ENCODE peak calls at places on chromosomes 4 and X, in ten cellular contexts. One of them, this sample, is unnamed.

GRCh38 chr4:155999743-156000142 is 46.1 kb upstream of the CTSO start:
- DNase-seq in A549: no peak
- DNase-seq in activated T-cell treated with anti-CD3 and anti-CD28 coated beads, Interleukin-2, amount 50 U/mL, for 48 hours: no peak
- DNase-seq in hepatocyte: peak; percentile 28
- DNase-seq in activated CD4-positive, alpha-beta T cell treated with anti-CD3 and anti-CD28 coated beads, Interleukin-2, amount 50 U/mL, for 48 hours: no peak
- DNase-seq in iPS-NIHi11: peak; percentile 66
- DNase-seq in CD4-positive, alpha-beta memory T cell: no peak
- DNase-seq in activated CD8-positive, alpha-beta memory T cell treated with anti-CD3 and anti-CD28 coated beads for 1 hour: no peak
- DNase-seq in T-helper 9 cell: no peak
- DNase-seq in HepG2: no peak
- DNase-seq in this sample: no peak

GRCh38 chr4:110514889-110515479 is 39.0 kb downstream of the ENPEP start:
- DNase-seq in HepG2: peak; percentile 30
- DNase-seq in activated CD4-positive, alpha-beta T cell treated with anti-CD3 and anti-CD28 coated beads, Interleukin-2, amount 50 U/mL, for 48 hours: no peak
- DNase-seq in A549: no peak
- DNase-seq in T-helper 9 cell: no peak
- DNase-seq in activated T-cell treated with anti-CD3 and anti-CD28 coated beads, Interleukin-2, amount 50 U/mL, for 48 hours: no peak
- DNase-seq in hepatocyte: peak; percentile 39
- DNase-seq in CD4-positive, alpha-beta memory T cell: peak; percentile 49
- DNase-seq in activated CD8-positive, alpha-beta memory T cell treated with anti-CD3 and anti-CD28 coated beads for 1 hour: no peak
- DNase-seq in iPS-NIHi11: peak; percentile 13
- DNase-seq in this sample: peak; percentile 31

GRCh38 chr4:8681391-8681790 is 88.8 kb downstream of the CPZ start:
- DNase-seq in activated CD4-positive, alpha-beta T cell treated with anti-CD3 and anti-CD28 coated beads, Interleukin-2, amount 50 U/mL, for 48 hours: no peak
- DNase-seq in activated T-cell treated with anti-CD3 and anti-CD28 coated beads, Interleukin-2, amount 50 U/mL, for 48 hours: no peak
- DNase-seq in A549: no peak
- DNase-seq in hepatocyte: no peak
- DNase-seq in CD4-positive, alpha-beta memory T cell: no peak
- DNase-seq in activated CD8-positive, alpha-beta memory T cell treated with anti-CD3 and anti-CD28 coated beads for 1 hour: no peak
- DNase-seq in iPS-NIHi11: no peak
- DNase-seq in HepG2: no peak
- DNase-seq in T-helper 9 cell: no peak
- DNase-seq in this sample: no peak

GRCh38 chr4:98293089-98293887 is 32.1 kb downstream of the RAP1GDS1 start:
- DNase-seq in CD4-positive, alpha-beta memory T cell: no peak
- DNase-seq in activated CD4-positive, alpha-beta T cell treated with anti-CD3 and anti-CD28 coated beads, Interleukin-2, amount 50 U/mL, for 48 hours: peak; percentile 51
- DNase-seq in HepG2: no peak
- DNase-seq in hepatocyte: no peak
- DNase-seq in iPS-NIHi11: no peak
- DNase-seq in activated T-cell treated with anti-CD3 and anti-CD28 coated beads, Interleukin-2, amount 50 U/mL, for 48 hours: peak; percentile 39
- DNase-seq in A549: no peak
- DNase-seq in activated CD8-positive, alpha-beta memory T cell treated with anti-CD3 and anti-CD28 coated beads for 1 hour: no peak
- DNase-seq in T-helper 9 cell: no peak
- DNase-seq in this sample: no peak

GRCh38 chrX:86806786-86807185 is 658.5 kb downstream of the DACH2 start:
- DNase-seq in activated T-cell treated with anti-CD3 and anti-CD28 coated beads, Interleukin-2, amount 50 U/mL, for 48 hours: no peak
- DNase-seq in activated CD4-positive, alpha-beta T cell treated with anti-CD3 and anti-CD28 coated beads, Interleukin-2, amount 50 U/mL, for 48 hours: no peak
- DNase-seq in A549: no peak
- DNase-seq in iPS-NIHi11: peak; percentile 21
- DNase-seq in HepG2: peak; percentile 6
- DNase-seq in hepatocyte: peak; percentile 21
- DNase-seq in activated CD8-positive, alpha-beta memory T cell treated with anti-CD3 and anti-CD28 coated beads for 1 hour: no peak
- DNase-seq in T-helper 9 cell: no peak
- DNase-seq in CD4-positive, alpha-beta memory T cell: no peak
- DNase-seq in this sample: no peak

GRCh38 chr4:7721984-7722551 is 217.6 kb downstream of the AFAP1 start:
- DNase-seq in A549: no peak
- DNase-seq in T-helper 9 cell: no peak
- DNase-seq in activated CD4-positive, alpha-beta T cell treated with anti-CD3 and anti-CD28 coated beads, Interleukin-2, amount 50 U/mL, for 48 hours: no peak
- DNase-seq in HepG2: no peak
- DNase-seq in CD4-positive, alpha-beta memory T cell: no peak
- DNase-seq in activated CD8-positive, alpha-beta memory T cell treated with anti-CD3 and anti-CD28 coated beads for 1 hour: no peak
- DNase-seq in activated T-cell treated with anti-CD3 and anti-CD28 coated beads, Interleukin-2, amount 50 U/mL, for 48 hours: peak; percentile 24
- DNase-seq in hepatocyte: no peak
- DNase-seq in iPS-NIHi11: no peak
- DNase-seq in this sample: no peak

GRCh38 chrX:66622209-66622608 is 16.7 kb downstream of the EDA2R start:
- DNase-seq in activated CD4-positive, alpha-beta T cell treated with anti-CD3 and anti-CD28 coated beads, Interleukin-2, amount 50 U/mL, for 48 hours: no peak
- DNase-seq in activated CD8-positive, alpha-beta memory T cell treated with anti-CD3 and anti-CD28 coated beads for 1 hour: no peak
- DNase-seq in hepatocyte: no peak
- DNase-seq in T-helper 9 cell: no peak
- DNase-seq in HepG2: no peak
- DNase-seq in iPS-NIHi11: no peak
- DNase-seq in A549: no peak
- DNase-seq in CD4-positive, alpha-beta memory T cell: no peak
- DNase-seq in activated T-cell treated with anti-CD3 and anti-CD28 coated beads, Interleukin-2, amount 50 U/mL, for 48 hours: no peak
- DNase-seq in this sample: no peak

GRCh38 chr4:74444891-74445642 is at the start of gene AREG:
- DNase-seq in CD4-positive, alpha-beta memory T cell: peak; percentile 92
- DNase-seq in activated CD4-positive, alpha-beta T cell treated with anti-CD3 and anti-CD28 coated beads, Interleukin-2, amount 50 U/mL, for 48 hours: peak; percentile 85
- DNase-seq in hepatocyte: peak; percentile 91
- DNase-seq in iPS-NIHi11: peak; percentile 89
- DNase-seq in HepG2: peak; percentile 15
- DNase-seq in A549: peak; percentile 60
- DNase-seq in activated CD8-positive, alpha-beta memory T cell treated with anti-CD3 and anti-CD28 coated beads for 1 hour: peak; percentile 86
- DNase-seq in T-helper 9 cell: peak; percentile 76
- DNase-seq in activated T-cell treated with anti-CD3 and anti-CD28 coated beads, Interleukin-2, amount 50 U/mL, for 48 hours: peak; percentile 87
- DNase-seq in this sample: peak; percentile 90

GRCh38 chr4:76272582-76272981 is 21.1 kb downstream of the FAM47E start:
- DNase-seq in activated CD8-positive, alpha-beta memory T cell treated with anti-CD3 and anti-CD28 coated beads for 1 hour: no peak
- DNase-seq in activated T-cell treated with anti-CD3 and anti-CD28 coated beads, Interleukin-2, amount 50 U/mL, for 48 hours: no peak
- DNase-seq in iPS-NIHi11: no peak
- DNase-seq in activated CD4-positive, alpha-beta T cell treated with anti-CD3 and anti-CD28 coated beads, Interleukin-2, amount 50 U/mL, for 48 hours: no peak
- DNase-seq in hepatocyte: no peak
- DNase-seq in HepG2: no peak
- DNase-seq in T-helper 9 cell: no peak
- DNase-seq in CD4-positive, alpha-beta memory T cell: no peak
- DNase-seq in A549: no peak
- DNase-seq in this sample: no peak

GRCh38 chr4:116453127-116453526 is 632.2 kb downstream of the TRAM1L1 start:
- DNase-seq in activated CD4-positive, alpha-beta T cell treated with anti-CD3 and anti-CD28 coated beads, Interleukin-2, amount 50 U/mL, for 48 hours: no peak
- DNase-seq in hepatocyte: no peak
- DNase-seq in A549: no peak
- DNase-seq in activated T-cell treated with anti-CD3 and anti-CD28 coated beads, Interleukin-2, amount 50 U/mL, for 48 hours: no peak
- DNase-seq in activated CD8-positive, alpha-beta memory T cell treated with anti-CD3 and anti-CD28 coated beads for 1 hour: no peak
- DNase-seq in CD4-positive, alpha-beta memory T cell: no peak
- DNase-seq in T-helper 9 cell: no peak
- DNase-seq in iPS-NIHi11: no peak
- DNase-seq in HepG2: no peak
- DNase-seq in this sample: no peak

GRCh38 chr4:145956288-145956890 is 17.8 kb upstream of the ZNF827 start:
- DNase-seq in A549: no peak
- DNase-seq in activated CD4-positive, alpha-beta T cell treated with anti-CD3 and anti-CD28 coated beads, Interleukin-2, amount 50 U/mL, for 48 hours: peak; percentile 43
- DNase-seq in T-helper 9 cell: peak; percentile 5
- DNase-seq in activated T-cell treated with anti-CD3 and anti-CD28 coated beads, Interleukin-2, amount 50 U/mL, for 48 hours: peak; percentile 35
- DNase-seq in CD4-positive, alpha-beta memory T cell: peak; percentile 35
- DNase-seq in HepG2: peak; percentile 40
- DNase-seq in hepatocyte: peak; percentile 64
- DNase-seq in activated CD8-positive, alpha-beta memory T cell treated with anti-CD3 and anti-CD28 coated beads for 1 hour: no peak
- DNase-seq in iPS-NIHi11: peak; percentile 73
- DNase-seq in this sample: peak; percentile 13

GRCh38 chrX:124266325-124267087 is 66.0 kb upstream of the TEX13D start:
- DNase-seq in CD4-positive, alpha-beta memory T cell: no peak
- DNase-seq in activated CD4-positive, alpha-beta T cell treated with anti-CD3 and anti-CD28 coated beads, Interleukin-2, amount 50 U/mL, for 48 hours: no peak
- DNase-seq in activated CD8-positive, alpha-beta memory T cell treated with anti-CD3 and anti-CD28 coated beads for 1 hour: no peak
- DNase-seq in activated T-cell treated with anti-CD3 and anti-CD28 coated beads, Interleukin-2, amount 50 U/mL, for 48 hours: no peak
- DNase-seq in hepatocyte: no peak
- DNase-seq in iPS-NIHi11: no peak
- DNase-seq in HepG2: no peak
- DNase-seq in T-helper 9 cell: no peak
- DNase-seq in A549: no peak
- DNase-seq in this sample: peak; percentile 25

GRCh38 chrX:64842492-64842891 is 133.8 kb downstream of the ZC4H2 start:
- DNase-seq in HepG2: no peak
- DNase-seq in T-helper 9 cell: no peak
- DNase-seq in CD4-positive, alpha-beta memory T cell: peak; percentile 11
- DNase-seq in activated CD4-positive, alpha-beta T cell treated with anti-CD3 and anti-CD28 coated beads, Interleukin-2, amount 50 U/mL, for 48 hours: no peak
- DNase-seq in activated T-cell treated with anti-CD3 and anti-CD28 coated beads, Interleukin-2, amount 50 U/mL, for 48 hours: peak; percentile 36
- DNase-seq in activated CD8-positive, alpha-beta memory T cell treated with anti-CD3 and anti-CD28 coated beads for 1 hour: no peak
- DNase-seq in A549: no peak
- DNase-seq in iPS-NIHi11: no peak
- DNase-seq in hepatocyte: no peak
- DNase-seq in this sample: no peak

GRCh38 chrX:103585421-103586313 is at the start of gene TCEAL4:
- DNase-seq in activated CD8-positive, alpha-beta memory T cell treated with anti-CD3 and anti-CD28 coated beads for 1 hour: no peak
- DNase-seq in activated T-cell treated with anti-CD3 and anti-CD28 coated beads, Interleukin-2, amount 50 U/mL, for 48 hours: peak; percentile 61
- DNase-seq in HepG2: no peak
- DNase-seq in iPS-NIHi11: peak; percentile 74
- DNase-seq in T-helper 9 cell: peak; percentile 15
- DNase-seq in activated CD4-positive, alpha-beta T cell treated with anti-CD3 and anti-CD28 coated beads, Interleukin-2, amount 50 U/mL, for 48 hours: peak; percentile 56
- DNase-seq in CD4-positive, alpha-beta memory T cell: no peak
- DNase-seq in A549: peak; percentile 54
- DNase-seq in hepatocyte: peak; percentile 74
- DNase-seq in this sample: peak; percentile 11

GRCh38 chrX:20144491-20144890 is 2.9 kb upstream of the EIF1AX start:
- DNase-seq in T-helper 9 cell: no peak
- DNase-seq in activated CD4-positive, alpha-beta T cell treated with anti-CD3 and anti-CD28 coated beads, Interleukin-2, amount 50 U/mL, for 48 hours: no peak
- DNase-seq in activated CD8-positive, alpha-beta memory T cell treated with anti-CD3 and anti-CD28 coated beads for 1 hour: no peak
- DNase-seq in A549: no peak
- DNase-seq in HepG2: no peak
- DNase-seq in iPS-NIHi11: no peak
- DNase-seq in hepatocyte: no peak
- DNase-seq in activated T-cell treated with anti-CD3 and anti-CD28 coated beads, Interleukin-2, amount 50 U/mL, for 48 hours: no peak
- DNase-seq in CD4-positive, alpha-beta memory T cell: no peak
- DNase-seq in this sample: no peak

GRCh38 chr4:37667197-37668100 is 18.7 kb downstream of the RELL1 start:
- DNase-seq in activated CD4-positive, alpha-beta T cell treated with anti-CD3 and anti-CD28 coated beads, Interleukin-2, amount 50 U/mL, for 48 hours: no peak
- DNase-seq in HepG2: no peak
- DNase-seq in A549: no peak
- DNase-seq in CD4-positive, alpha-beta memory T cell: no peak
- DNase-seq in hepatocyte: no peak
- DNase-seq in T-helper 9 cell: no peak
- DNase-seq in activated CD8-positive, alpha-beta memory T cell treated with anti-CD3 and anti-CD28 coated beads for 1 hour: no peak
- DNase-seq in iPS-NIHi11: no peak
- DNase-seq in activated T-cell treated with anti-CD3 and anti-CD28 coated beads, Interleukin-2, amount 50 U/mL, for 48 hours: no peak
- DNase-seq in this sample: no peak

GRCh38 chrX:130594453-130594916 is 192.7 kb downstream of the RBMX2 start:
- DNase-seq in CD4-positive, alpha-beta memory T cell: no peak
- DNase-seq in A549: no peak
- DNase-seq in activated CD8-positive, alpha-beta memory T cell treated with anti-CD3 and anti-CD28 coated beads for 1 hour: no peak
- DNase-seq in activated T-cell treated with anti-CD3 and anti-CD28 coated beads, Interleukin-2, amount 50 U/mL, for 48 hours: no peak
- DNase-seq in activated CD4-positive, alpha-beta T cell treated with anti-CD3 and anti-CD28 coated beads, Interleukin-2, amount 50 U/mL, for 48 hours: no peak
- DNase-seq in T-helper 9 cell: no peak
- DNase-seq in iPS-NIHi11: no peak
- DNase-seq in hepatocyte: peak; percentile 12
- DNase-seq in HepG2: no peak
- DNase-seq in this sample: no peak

GRCh38 chr4:140863187-140863586 is 107.0 kb upstream of the TBC1D9 start:
- DNase-seq in activated T-cell treated with anti-CD3 and anti-CD28 coated beads, Interleukin-2, amount 50 U/mL, for 48 hours: no peak
- DNase-seq in activated CD4-positive, alpha-beta T cell treated with anti-CD3 and anti-CD28 coated beads, Interleukin-2, amount 50 U/mL, for 48 hours: no peak
- DNase-seq in hepatocyte: no peak
- DNase-seq in iPS-NIHi11: no peak
- DNase-seq in activated CD8-positive, alpha-beta memory T cell treated with anti-CD3 and anti-CD28 coated beads for 1 hour: no peak
- DNase-seq in HepG2: no peak
- DNase-seq in CD4-positive, alpha-beta memory T cell: no peak
- DNase-seq in T-helper 9 cell: no peak
- DNase-seq in A549: no peak
- DNase-seq in this sample: no peak

GRCh38 chr4:52199574-52200338 is 148.7 kb downstream of the SPATA18 start:
- DNase-seq in T-helper 9 cell: no peak
- DNase-seq in iPS-NIHi11: no peak
- DNase-seq in CD4-positive, alpha-beta memory T cell: no peak
- DNase-seq in activated CD8-positive, alpha-beta memory T cell treated with anti-CD3 and anti-CD28 coated beads for 1 hour: no peak
- DNase-seq in A549: peak; percentile 14
- DNase-seq in activated T-cell treated with anti-CD3 and anti-CD28 coated beads, Interleukin-2, amount 50 U/mL, for 48 hours: no peak
- DNase-seq in HepG2: peak; percentile 10
- DNase-seq in hepatocyte: no peak
- DNase-seq in activated CD4-positive, alpha-beta T cell treated with anti-CD3 and anti-CD28 coated beads, Interleukin-2, amount 50 U/mL, for 48 hours: no peak
- DNase-seq in this sample: no peak

GRCh38 chrX:68992998-68993397 is 164.2 kb downstream of the EFNB1 start:
- DNase-seq in activated T-cell treated with anti-CD3 and anti-CD28 coated beads, Interleukin-2, amount 50 U/mL, for 48 hours: no peak
- DNase-seq in activated CD8-positive, alpha-beta memory T cell treated with anti-CD3 and anti-CD28 coated beads for 1 hour: no peak
- DNase-seq in T-helper 9 cell: no peak
- DNase-seq in hepatocyte: no peak
- DNase-seq in A549: no peak
- DNase-seq in iPS-NIHi11: no peak
- DNase-seq in HepG2: no peak
- DNase-seq in CD4-positive, alpha-beta memory T cell: no peak
- DNase-seq in activated CD4-positive, alpha-beta T cell treated with anti-CD3 and anti-CD28 coated beads, Interleukin-2, amount 50 U/mL, for 48 hours: no peak
- DNase-seq in this sample: no peak

GRCh38 chr4:171651071-171651470 is 162.1 kb upstream of the GALNTL6 start:
- DNase-seq in CD4-positive, alpha-beta memory T cell: no peak
- DNase-seq in activated T-cell treated with anti-CD3 and anti-CD28 coated beads, Interleukin-2, amount 50 U/mL, for 48 hours: no peak
- DNase-seq in iPS-NIHi11: no peak
- DNase-seq in T-helper 9 cell: no peak
- DNase-seq in A549: no peak
- DNase-seq in activated CD4-positive, alpha-beta T cell treated with anti-CD3 and anti-CD28 coated beads, Interleukin-2, amount 50 U/mL, for 48 hours: no peak
- DNase-seq in hepatocyte: no peak
- DNase-seq in HepG2: no peak
- DNase-seq in activated CD8-positive, alpha-beta memory T cell treated with anti-CD3 and anti-CD28 coated beads for 1 hour: no peak
- DNase-seq in this sample: no peak

GRCh38 chr4:19807505-19807904 is 444.2 kb upstream of the SLIT2 start:
- DNase-seq in T-helper 9 cell: no peak
- DNase-seq in HepG2: no peak
- DNase-seq in A549: no peak
- DNase-seq in activated CD4-positive, alpha-beta T cell treated with anti-CD3 and anti-CD28 coated beads, Interleukin-2, amount 50 U/mL, for 48 hours: no peak
- DNase-seq in hepatocyte: peak; percentile 11
- DNase-seq in activated CD8-positive, alpha-beta memory T cell treated with anti-CD3 and anti-CD28 coated beads for 1 hour: no peak
- DNase-seq in iPS-NIHi11: peak; percentile 10
- DNase-seq in CD4-positive, alpha-beta memory T cell: no peak
- DNase-seq in activated T-cell treated with anti-CD3 and anti-CD28 coated beads, Interleukin-2, amount 50 U/mL, for 48 hours: no peak
- DNase-seq in this sample: no peak

GRCh38 chrX:69034451-69034850 is 130.8 kb downstream of the PJA1 start:
- DNase-seq in activated CD4-positive, alpha-beta T cell treated with anti-CD3 and anti-CD28 coated beads, Interleukin-2, amount 50 U/mL, for 48 hours: no peak
- DNase-seq in CD4-positive, alpha-beta memory T cell: no peak
- DNase-seq in iPS-NIHi11: no peak
- DNase-seq in hepatocyte: no peak
- DNase-seq in activated CD8-positive, alpha-beta memory T cell treated with anti-CD3 and anti-CD28 coated beads for 1 hour: no peak
- DNase-seq in A549: no peak
- DNase-seq in activated T-cell treated with anti-CD3 and anti-CD28 coated beads, Interleukin-2, amount 50 U/mL, for 48 hours: no peak
- DNase-seq in T-helper 9 cell: no peak
- DNase-seq in HepG2: no peak
- DNase-seq in this sample: no peak

GRCh38 chrX:77009691-77010090 is 437.5 kb upstream of the FGF16 start:
- DNase-seq in A549: no peak
- DNase-seq in activated CD4-positive, alpha-beta T cell treated with anti-CD3 and anti-CD28 coated beads, Interleukin-2, amount 50 U/mL, for 48 hours: no peak
- DNase-seq in activated T-cell treated with anti-CD3 and anti-CD28 coated beads, Interleukin-2, amount 50 U/mL, for 48 hours: no peak
- DNase-seq in T-helper 9 cell: no peak
- DNase-seq in hepatocyte: peak; percentile 13
- DNase-seq in HepG2: no peak
- DNase-seq in activated CD8-positive, alpha-beta memory T cell treated with anti-CD3 and anti-CD28 coated beads for 1 hour: no peak
- DNase-seq in iPS-NIHi11: peak; percentile 8
- DNase-seq in CD4-positive, alpha-beta memory T cell: no peak
- DNase-seq in this sample: no peak

GRCh38 chr4:87274327-87274726 is 48.4 kb downstream of the HSD17B13 start:
- DNase-seq in activated CD8-positive, alpha-beta memory T cell treated with anti-CD3 and anti-CD28 coated beads for 1 hour: no peak
- DNase-seq in CD4-positive, alpha-beta memory T cell: no peak
- DNase-seq in T-helper 9 cell: no peak
- DNase-seq in hepatocyte: no peak
- DNase-seq in activated T-cell treated with anti-CD3 and anti-CD28 coated beads, Interleukin-2, amount 50 U/mL, for 48 hours: no peak
- DNase-seq in iPS-NIHi11: no peak
- DNase-seq in HepG2: no peak
- DNase-seq in activated CD4-positive, alpha-beta T cell treated with anti-CD3 and anti-CD28 coated beads, Interleukin-2, amount 50 U/mL, for 48 hours: no peak
- DNase-seq in A549: no peak
- DNase-seq in this sample: no peak

GRCh38 chr4:102663073-102663472 is 97.7 kb downstream of the MANBA start:
- DNase-seq in activated CD8-positive, alpha-beta memory T cell treated with anti-CD3 and anti-CD28 coated beads for 1 hour: no peak
- DNase-seq in activated T-cell treated with anti-CD3 and anti-CD28 coated beads, Interleukin-2, amount 50 U/mL, for 48 hours: no peak
- DNase-seq in A549: no peak
- DNase-seq in hepatocyte: no peak
- DNase-seq in iPS-NIHi11: no peak
- DNase-seq in CD4-positive, alpha-beta memory T cell: no peak
- DNase-seq in activated CD4-positive, alpha-beta T cell treated with anti-CD3 and anti-CD28 coated beads, Interleukin-2, amount 50 U/mL, for 48 hours: no peak
- DNase-seq in T-helper 9 cell: no peak
- DNase-seq in HepG2: no peak
- DNase-seq in this sample: no peak

GRCh38 chr4:125231661-125232060 is 83.1 kb upstream of the FAT4 start:
- DNase-seq in A549: no peak
- DNase-seq in CD4-positive, alpha-beta memory T cell: no peak
- DNase-seq in activated CD4-positive, alpha-beta T cell treated with anti-CD3 and anti-CD28 coated beads, Interleukin-2, amount 50 U/mL, for 48 hours: no peak
- DNase-seq in HepG2: no peak
- DNase-seq in activated T-cell treated with anti-CD3 and anti-CD28 coated beads, Interleukin-2, amount 50 U/mL, for 48 hours: no peak
- DNase-seq in hepatocyte: no peak
- DNase-seq in iPS-NIHi11: no peak
- DNase-seq in activated CD8-positive, alpha-beta memory T cell treated with anti-CD3 and anti-CD28 coated beads for 1 hour: no peak
- DNase-seq in T-helper 9 cell: no peak
- DNase-seq in this sample: no peak

This sample was measured in immature natural killer cell.